ENCODE peak calls at places on chromosomes 6 and 20, in eight cellular contexts. L, D, T, Y, O, W, Q and R are unnamed samples.

GRCh38 chr20:58810116-58810878 is 40.4 kb downstream of the GNAS-AS1 start:
- DNase-seq in O (no peak), T (no peak), Y (no peak), L (no peak), D (no peak), W (no peak), Q (no peak), R (no peak)

GRCh38 chr6:150314230-150315188 is 54.3 kb upstream of the IYD start:
- DNase-seq in L (no peak), Q (no peak), O (no peak), Y (no peak), W (no peak), D (no peak), T (no peak), R (no peak)

GRCh38 chr6:5088780-5089179 is 3.6 kb downstream of the PPP1R3G start:
- DNase-seq in D (no peak), W (no peak), O (no peak), Q (no peak), Y (no peak), T (no peak), L (no peak), R (peak; percentile 65)

GRCh38 chr6:35343092-35343834 is 905 bp downstream of the PPARD start:
- DNase-seq in Q (no peak), Y (no peak), W (no peak), L (no peak), O (peak; percentile 71), T (no peak), D (no peak), R (no peak)

GRCh38 chr6:15465212-15465611 is 197.6 kb downstream of the DTNBP1 start:
- DNase-seq in Q (no peak), L (no peak), O (no peak), Y (no peak), T (no peak), D (no peak), W (no peak), R (no peak)

GRCh38 chr20:37341632-37342031 is 4.3 kb upstream of the SRC start:
- DNase-seq in O (no peak), T (no peak), L (no peak), W (no peak), D (no peak), Y (no peak), Q (no peak), R (no peak)

GRCh38 chr6:36241728-36242127 is 28.1 kb upstream of the PNPLA1 start:
- DNase-seq in T (no peak), W (peak; percentile 70), L (no peak), Y (no peak), O (no peak), D (no peak), Q (no peak), R (no peak)

GRCh38 chr6:154354265-154354777 is 2.3 kb downstream of the IPCEF1 start:
- DNase-seq in L (no peak), Y (no peak), O (no peak), Q (no peak), W (no peak), T (no peak), D (no peak), R (no peak)

GRCh38 chr20:62704341-62704948 is 4.2 kb upstream of the NTSR1 start:
- DNase-seq in T (no peak), L (peak; percentile 66), W (no peak), O (peak; percentile 65), Q (peak; percentile 88), Y (no peak), D (peak; percentile 62), R (peak; percentile 67)

GRCh38 chr6:35496036-35496850 is 636 bp downstream of the TEAD3 start:
- DNase-seq in T (peak; percentile 58), Q (no peak), L (no peak), O (peak; percentile 73), W (no peak), D (no peak), Y (peak; percentile 77), R (peak; percentile 43)

GRCh38 chr6:122381494-122382083 is 17.9 kb upstream of the HSF2 start:
- DNase-seq in Y (peak; percentile 83), O (peak; percentile 59), W (peak; percentile 9), T (peak; percentile 74), D (no peak), L (peak; percentile 67), Q (peak; percentile 42), R (peak; percentile 69)

GRCh38 chr6:25173232-25173631 is 105.9 kb upstream of the CARMIL1 start:
- DNase-seq in O (no peak), Y (no peak), T (no peak), D (no peak), W (no peak), L (no peak), Q (no peak), R (no peak)

GRCh38 chr6:131317516-131317915 is 182.2 kb downstream of the AKAP7 start:
- DNase-seq in T (no peak), D (no peak), Q (no peak), W (no peak), O (no peak), Y (no peak), L (no peak), R (no peak)

GRCh38 chr20:44805991-44806729 is 4.2 kb downstream of the RIMS4 start:
- DNase-seq in T (peak; percentile 86), Q (no peak), D (peak; percentile 32), O (no peak), Y (peak; percentile 94), L (peak; percentile 25), W (no peak), R (no peak)

GRCh38 chr6:167849846-167850459 is 23.2 kb downstream of the AFDN start:
- DNase-seq in W (no peak), O (peak; percentile 33), Q (no peak), D (no peak), T (peak; percentile 98), L (peak; percentile 21), Y (peak; percentile 55), R (peak; percentile 86)

GRCh38 chr6:55290736-55291135 is 36.5 kb upstream of the GFRAL start:
- DNase-seq in D (no peak), Q (no peak), O (no peak), L (no peak), Y (no peak), T (no peak), W (no peak), R (no peak)

GRCh38 chr6:168219167-168219566 is 100.4 kb downstream of the DACT2 start:
- DNase-seq in D (no peak), Y (no peak), T (no peak), W (no peak), Q (no peak), L (no peak), O (no peak), R (no peak)

GRCh38 chr6:140541288-140541687 is 1166.8 kb upstream of the CITED2 start:
- DNase-seq in Y (no peak), W (no peak), Q (no peak), T (no peak), D (no peak), O (no peak), L (no peak), R (no peak)

GRCh38 chr6:42727084-42727601 is 4.7 kb upstream of the PRPH2 start:
- DNase-seq in Q (no peak), Y (no peak), D (no peak), T (no peak), W (peak; percentile 30), L (no peak), O (no peak), R (no peak)

GRCh38 chr6:166942393-166943168 is 13.8 kb downstream of the RNASET2 start:
- DNase-seq in Q (no peak), Y (no peak), O (no peak), T (no peak), D (no peak), W (no peak), L (no peak), R (no peak)

GRCh38 chr20:51442602-51443001 is 99.9 kb downstream of the NFATC2 start:
- DNase-seq in Q (no peak), T (no peak), O (no peak), D (no peak), W (no peak), L (no peak), Y (no peak), R (no peak)

GRCh38 chr20:32470025-32470861 is 112.1 kb downstream of the ASXL1 start:
- DNase-seq in Q (no peak), O (peak; percentile 66), T (peak; percentile 93), Y (peak; percentile 64), L (peak; percentile 66), W (no peak), D (no peak), R (peak; percentile 71)

GRCh38 chr6:15763827-15764226 is 101.0 kb upstream of the DTNBP1 start:
- DNase-seq in L (peak; percentile 59), O (peak; percentile 96), Y (peak; percentile 7), D (no peak), T (no peak), Q (no peak), W (no peak), R (peak; percentile 55)

GRCh38 chr6:15577550-15578171 is 85.2 kb downstream of the DTNBP1 start:
- DNase-seq in L (no peak), Y (no peak), Q (no peak), W (no peak), D (no peak), O (no peak), T (no peak), R (no peak)

GRCh38 chr20:57999465-58000111 is 228.9 kb downstream of the ANKRD60 start:
- DNase-seq in Y (peak; percentile 73), L (no peak), T (peak; percentile 3), W (no peak), O (no peak), D (no peak), Q (no peak), R (no peak)

GRCh38 chr6:42451595-42452170 is at the start of gene TRERF1:
- DNase-seq in O (peak; percentile 66), Y (peak; percentile 85), L (peak; percentile 74), T (peak; percentile 93), W (peak; percentile 89), D (peak; percentile 63), Q (peak; percentile 57), R (no peak)

GRCh38 chr6:158398252-158399024 is 86.2 kb downstream of the TULP4 start:
- DNase-seq in W (no peak), L (no peak), T (no peak), Q (no peak), D (no peak), Y (no peak), O (no peak), R (no peak)

GRCh38 chr6:101396552-101397173 is 3.2 kb downstream of the GRIK2 start:
- DNase-seq in Q (no peak), W (no peak), L (peak; percentile 34), D (no peak), Y (peak; percentile 83), O (peak; percentile 37), T (peak; percentile 65), R (peak; percentile 36)

GRCh38 chr6:31285982-31286381 is 14.1 kb upstream of the HLA-C start:
- DNase-seq in D (no peak), O (no peak), L (no peak), Q (no peak), W (no peak), Y (no peak), T (no peak), R (no peak)

GRCh38 chr6:144055121-144055931 is 40.0 kb downstream of the SF3B5 start:
- DNase-seq in D (no peak), L (no peak), Y (no peak), O (peak; percentile 71), W (no peak), Q (no peak), T (no peak), R (no peak)

GRCh38 chr6:114007451-114007953 is 36.6 kb upstream of the HDAC2 start:
- DNase-seq in O (no peak), Q (no peak), D (no peak), Y (no peak), W (peak; percentile 10), L (no peak), T (peak; percentile 58), R (no peak)

GRCh38 chr6:148682252-148682651 is 64.6 kb upstream of the UST start:
- DNase-seq in T (no peak), D (no peak), W (no peak), L (no peak), Q (no peak), O (no peak), Y (no peak), R (no peak)

GRCh38 chr20:17558154-17558940 is 11.5 kb upstream of the DSTN start:
- DNase-seq in W (no peak), T (peak; percentile 89), O (no peak), Q (no peak), Y (no peak), L (peak; percentile 93), D (peak; percentile 57), R (peak; percentile 83)